ENCODE peak calls at places on chromosome 18, in eight cellular contexts. E is NCI-H1092 treated with DMSO at 0.1 percent for 48 hours; Q is substantia nigra; S is natural killer cell treated with Interleukin-12 subunit alpha and Interleukin-12 subunit beta and Interleukin-15 and Interleukin-18, amount 100 ng/mL, for 72 hours; Y is naive thymus-derived CD8-positive, alpha-beta T cell; T is astrocyte of the spinal cord; F is fibroblast of the aortic adventitia; R is HTR-8/SVneo. N is an unnamed sample.

GRCh38 chr18:33761363-33761762 is 183.3 kb downstream of the ASXL3 start:
- DNase-seq in F (peak; percentile 65), T (peak; percentile 55), Q (peak; percentile 17), R (no peak), E (no peak), Y (no peak), S (no peak), N (no peak)

GRCh38 chr18:2111456-2111855 is 459.8 kb downstream of the METTL4 start:
- DNase-seq in Q (no peak), R (peak; percentile 17), Y (no peak), F (peak; percentile 39), E (no peak), S (no peak), T (peak; percentile 60), N (peak; percentile 55)

GRCh38 chr18:50306944-50307343 is 19.5 kb upstream of the CXXC1 start:
- DNase-seq in Y (no peak), R (no peak), E (no peak), Q (no peak), S (no peak), F (peak; percentile 90), T (peak; percentile 74), N (no peak)

GRCh38 chr18:62485684-62486083 is 37.1 kb upstream of the ZCCHC2 start:
- DNase-seq in E (no peak), Q (no peak), Y (no peak), F (peak; percentile 78), T (peak; percentile 80), R (peak; percentile 58), S (no peak), N (peak; percentile 86)

GRCh38 chr18:5770176-5770575 is 125.1 kb downstream of the TMEM200C start:
- DNase-seq in R (no peak), Y (no peak), T (no peak), S (no peak), F (no peak), E (no peak), Q (no peak), N (no peak)

GRCh38 chr18:59820663-59821062 is 79.1 kb upstream of the PMAIP1 start:
- DNase-seq in Q (no peak), E (no peak), Y (no peak), R (no peak), S (no peak), T (no peak), F (peak; percentile 89), N (no peak)

GRCh38 chr18:22169889-22170420 is 566 bp downstream of the GATA6 start:
- DNase-seq in S (no peak), R (peak; percentile 24), T (no peak), F (peak; percentile 67), Y (no peak), Q (no peak), E (peak; percentile 34), N (no peak)

GRCh38 chr18:76416935-76417334 is 78.1 kb downstream of the ZNF516 start:
- DNase-seq in F (peak; percentile 57), Y (no peak), E (no peak), S (no peak), T (peak; percentile 72), Q (no peak), R (no peak), N (no peak)

GRCh38 chr18:8910843-8911242 is 191.7 kb upstream of the NDUFV2 start:
- DNase-seq in Y (no peak), S (no peak), R (no peak), F (no peak), Q (no peak), T (no peak), E (no peak), N (no peak)

GRCh38 chr18:26227051-26227672 is 917 bp downstream of the TAF4B start:
- DNase-seq in F (peak; percentile 15), R (peak; percentile 5), E (peak; percentile 39), S (no peak), Y (no peak), T (peak; percentile 9), Q (no peak), N (no peak)

GRCh38 chr18:7879717-7880116 is 312.6 kb downstream of the PTPRM start:
- DNase-seq in T (no peak), F (no peak), Q (no peak), R (no peak), Y (no peak), S (no peak), E (no peak), N (no peak)

GRCh38 chr18:8218263-8218662 is 391.0 kb upstream of the RAB12 start:
- DNase-seq in S (no peak), Y (no peak), T (no peak), F (no peak), R (no peak), E (no peak), Q (no peak), N (no peak)

GRCh38 chr18:56202567-56203136 is 435.7 kb downstream of the TXNL1 start:
- DNase-seq in F (peak; percentile 53), E (no peak), Y (no peak), R (no peak), T (peak; percentile 45), S (no peak), Q (no peak), N (no peak)

GRCh38 chr18:27276886-27277285 is 91.8 kb upstream of the CHST9 start:
- DNase-seq in E (no peak), Q (no peak), R (no peak), S (no peak), Y (no peak), T (no peak), F (no peak), N (no peak)

GRCh38 chr18:38619129-38619528 is 1053.5 kb upstream of the CELF4 start:
- DNase-seq in T (no peak), R (no peak), E (no peak), Y (no peak), S (no peak), Q (no peak), F (no peak), N (no peak)

GRCh38 chr18:47558110-47558750 is 306.8 kb upstream of the SKOR2 start:
- DNase-seq in F (no peak), Y (no peak), E (no peak), T (no peak), R (no peak), S (no peak), Q (no peak), N (no peak)

GRCh38 chr18:23141022-23141999 is 6.0 kb downstream of the CABLES1 start:
- DNase-seq in Y (no peak), F (peak; percentile 52), S (no peak), Q (no peak), E (peak; percentile 29), R (no peak), T (peak; percentile 54), N (no peak)

GRCh38 chr18:56869189-56869777 is 218.1 kb downstream of the WDR7 start:
- DNase-seq in Y (peak; percentile 12), S (no peak), E (peak; percentile 68), R (peak; percentile 3), T (peak; percentile 42), Q (no peak), F (peak; percentile 60), N (peak; percentile 10)

GRCh38 chr18:35138773-35139172 is 97.6 kb downstream of the MAPRE2 start:
- DNase-seq in F (no peak), E (no peak), Y (no peak), S (no peak), R (no peak), Q (no peak), T (no peak), N (no peak)

GRCh38 chr18:74840492-74841167 is 243.0 kb downstream of the ZNF407 start:
- DNase-seq in E (no peak), R (no peak), F (peak; percentile 52), T (peak; percentile 64), Q (no peak), S (no peak), Y (no peak), N (peak; percentile 25)

GRCh38 chr18:11398625-11399024 is 210.8 kb upstream of the SLC35G4 start:
- DNase-seq in E (no peak), F (no peak), T (no peak), Q (no peak), Y (no peak), R (no peak), S (no peak), N (no peak)

GRCh38 chr18:36312806-36313395 is 15.4 kb downstream of the FHOD3 start:
- DNase-seq in Y (no peak), R (no peak), F (peak; percentile 83), E (no peak), S (no peak), T (no peak), Q (no peak), N (no peak)

GRCh38 chr18:457120-457519 is 43.4 kb downstream of the COLEC12 start:
- DNase-seq in Q (no peak), R (no peak), Y (no peak), T (peak; percentile 76), F (peak; percentile 95), S (no peak), E (peak; percentile 23), N (no peak)

GRCh38 chr18:9082763-9083510 is 19.6 kb upstream of the NDUFV2 start:
- DNase-seq in T (no peak), R (no peak), F (no peak), Y (no peak), Q (no peak), S (peak; percentile 79), E (no peak), N (no peak)

GRCh38 chr18:59795882-59796281 is 98.7 kb upstream of the CCBE1 start:
- DNase-seq in T (no peak), R (no peak), Y (no peak), S (no peak), E (no peak), F (no peak), Q (no peak), N (no peak)

GRCh38 chr18:49797995-49798394 is 15.3 kb downstream of the ACAA2 start:
- DNase-seq in R (no peak), Y (no peak), S (no peak), E (no peak), T (no peak), Q (no peak), F (no peak), N (no peak)

GRCh38 chr18:61896767-61897166 is 4.0 kb upstream of the RNF152 start:
- DNase-seq in Y (no peak), R (peak; percentile 74), Q (no peak), F (peak; percentile 80), E (no peak), S (no peak), T (peak; percentile 66), N (no peak)

GRCh38 chr18:44423826-44424225 is 256.9 kb upstream of the SETBP1 start:
- DNase-seq in F (no peak), T (no peak), Q (no peak), E (peak; percentile 98), Y (no peak), R (no peak), S (no peak), N (no peak)

GRCh38 chr18:73511751-73512525 is 635.7 kb downstream of the FBXO15 start:
- DNase-seq in R (no peak), T (peak; percentile 70), Q (no peak), S (no peak), Y (no peak), F (peak; percentile 73), E (peak; percentile 9), N (no peak)

GRCh38 chr18:4352746-4353522 is 102.2 kb downstream of the DLGAP1 start:
- DNase-seq in R (no peak), Q (no peak), S (no peak), E (no peak), Y (no peak), T (no peak), F (no peak), N (no peak)

GRCh38 chr18:32175265-32175664 is 14.6 kb upstream of the MEP1B start:
- DNase-seq in R (no peak), Q (no peak), F (no peak), T (no peak), Y (no peak), S (no peak), E (peak; percentile 94), N (no peak)

GRCh38 chr18:8215741-8216140 is 393.5 kb upstream of the RAB12 start:
- DNase-seq in E (no peak), S (no peak), F (no peak), T (no peak), R (no peak), Q (no peak), Y (no peak), N (no peak)

N was measured in kidney epithelial cell.